ENCODE peak calls at places on chromosomes 5 and 9, in four cellular contexts. U is mesendoderm, J is H1, V is IMR-90. N is an unnamed sample.

GRCh38 chr5:139392324-139392677 is 2.6 kb upstream of the MZB1 start:
- DNase-seq in V (no peak), U (no peak), J (no peak), N (no peak)

GRCh38 chr9:98016137-98016680 is 33.1 kb downstream of the ANP32B start:
- DNase-seq in U (no peak), J (no peak), V (no peak), N (peak; percentile 5)

GRCh38 chr5:65100846-65101678 is 332.3 kb downstream of the CWC27 start:
- DNase-seq in U (peak; percentile 88), J (peak; percentile 78), V (peak; percentile 86), N (peak; percentile 87)

GRCh38 chr9:113886471-113886870 is 10.4 kb downstream of the ZNF618 start:
- DNase-seq in V (peak; percentile 23), U (peak; percentile 50), J (no peak), N (no peak)

GRCh38 chr9:22395585-22396205 is 50.9 kb upstream of the DMRTA1 start:
- DNase-seq in V (peak; percentile 2), J (no peak), U (no peak), N (no peak)

GRCh38 chr5:79754865-79755555 is 65.4 kb downstream of the CMYA5 start:
- DNase-seq in U (no peak), V (no peak), J (no peak), N (no peak)

GRCh38 chr5:122673343-122673742 is 101.5 kb upstream of the SNX2 start:
- DNase-seq in U (no peak), V (no peak), J (no peak), N (no peak)

GRCh38 chr5:72145351-72145750 is 38.1 kb downstream of the MAP1B start:
- DNase-seq in U (no peak), V (no peak), J (no peak), N (no peak)

GRCh38 chr9:7234144-7234543 is 476.4 kb downstream of the KDM4C start:
- DNase-seq in J (peak; percentile 91), U (peak; percentile 90), V (peak; percentile 22), N (peak; percentile 84)

GRCh38 chr5:5398046-5398445 is 24.4 kb upstream of the ICE1 start:
- DNase-seq in U (no peak), J (no peak), V (no peak), N (no peak)

GRCh38 chr5:141815051-141815795 is 63.0 kb downstream of the PCDH1 start:
- DNase-seq in J (no peak), U (no peak), V (no peak), N (no peak)

GRCh38 chr9:28824410-28824963 is 1251.2 kb upstream of the C9orf72 start:
- DNase-seq in J (no peak), U (no peak), V (no peak), N (no peak)

GRCh38 chr9:137522746-137523455 is 27.3 kb downstream of the PNPLA7 start:
- DNase-seq in V (no peak), U (no peak), J (no peak), N (no peak)

GRCh38 chr9:36317766-36318165 is 59.5 kb upstream of the GNE start:
- DNase-seq in V (no peak), J (no peak), U (peak; percentile 44), N (no peak)

GRCh38 chr9:79583957-79584654 is 12.3 kb downstream of the TLE4 start:
- DNase-seq in U (peak; percentile 91), V (no peak), J (no peak), N (no peak)

GRCh38 chr5:92927291-92927778 is 653.7 kb downstream of the NR2F1-AS1 start:
- DNase-seq in J (no peak), U (no peak), V (no peak), N (no peak)

GRCh38 chr5:172839669-172840068 is 5.6 kb downstream of the ERGIC1 start:
- DNase-seq in J (no peak), U (no peak), V (no peak), N (no peak)

GRCh38 chr9:128077847-128078503 is 9.9 kb downstream of the SLC25A25 start:
- DNase-seq in U (no peak), V (no peak), J (no peak), N (no peak)

GRCh38 chr9:36925033-36925432 is 109.0 kb downstream of the PAX5 start:
- DNase-seq in V (no peak), U (peak; percentile 49), J (no peak), N (no peak)

GRCh38 chr5:111502976-111503375 is 9.4 kb downstream of the STARD4 start:
- DNase-seq in U (no peak), J (no peak), V (peak; percentile 56), N (no peak)

GRCh38 chr9:34663296-34663590 is 786 bp upstream of the CCL27 start:
- DNase-seq in V (no peak), J (no peak), U (no peak), N (no peak)

GRCh38 chr9:36656842-36657241 is 84.1 kb downstream of the MELK start:
- DNase-seq in V (no peak), J (no peak), U (no peak), N (no peak)

GRCh38 chr9:110192531-110193326 is 15.2 kb downstream of the C9orf152 start:
- DNase-seq in V (peak; percentile 78), J (no peak), U (no peak), N (no peak)

GRCh38 chr5:119814655-119815054 is 185.3 kb downstream of the FAM170A start:
- DNase-seq in V (no peak), U (no peak), J (no peak), N (no peak)

GRCh38 chr5:31911291-31912265 is 262.5 kb downstream of the GOLPH3 start:
- DNase-seq in J (no peak), U (no peak), V (no peak), N (no peak)

GRCh38 chr9:22454021-22454420 is 7.4 kb downstream of the DMRTA1 start:
- DNase-seq in J (no peak), U (no peak), V (no peak), N (no peak)

GRCh38 chr5:26482817-26483375 is 555.5 kb downstream of the CDH9 start:
- DNase-seq in J (peak; percentile 63), U (peak; percentile 93), V (no peak), N (peak; percentile 81)

GRCh38 chr9:130997925-130998595 is 10.9 kb upstream of the LAMC3 start:
- DNase-seq in U (peak; percentile 91), V (peak; percentile 54), J (peak; percentile 99), N (peak; percentile 92)

GRCh38 chr9:81671880-81672280 is 17.5 kb downstream of the TLE1 start:
- DNase-seq in V (peak; percentile 70), U (no peak), J (no peak), N (no peak)

GRCh38 chr5:168578506-168579205 is 512 bp downstream of the PANK3 start:
- DNase-seq in J (peak; percentile 80), U (peak; percentile 79), V (no peak), N (no peak)

GRCh38 chr5:140175367-140176027 is 509 bp downstream of the CYSTM1 start:
- DNase-seq in J (no peak), U (peak; percentile 84), V (peak; percentile 56), N (peak; percentile 67)

GRCh38 chr9:104868687-104869404 is 59.1 kb downstream of the ABCA1 start:
- DNase-seq in J (peak; percentile 54), U (peak; percentile 92), V (peak; percentile 91), N (peak; percentile 73)

GRCh38 chr9:136799079-136799853 is 3.1 kb downstream of the CCDC183 start:
- DNase-seq in V (no peak), U (no peak), J (no peak), N (no peak)

GRCh38 chr9:89153618-89154017 is 25.0 kb downstream of the SHC3 start:
- DNase-seq in J (no peak), U (no peak), V (peak; percentile 94), N (no peak)

GRCh38 chr5:175351126-175351525 is 92.9 kb downstream of the DRD1 start:
- DNase-seq in U (no peak), J (no peak), V (no peak), N (no peak)

GRCh38 chr5:80659111-80659510 is 4.3 kb upstream of the DHFR start:
- DNase-seq in J (no peak), V (peak; percentile 48), U (no peak), N (no peak)

GRCh38 chr5:149452665-149453617 is 73.8 kb upstream of the IL17B start:
- DNase-seq in V (peak; percentile 96), U (peak; percentile 96), J (no peak), N (peak; percentile 65)

GRCh38 chr5:173629628-173630027 is 13.2 kb upstream of the BOD1 start:
- DNase-seq in J (peak; percentile 90), U (peak; percentile 67), V (no peak), N (peak; percentile 79)

DNA sequence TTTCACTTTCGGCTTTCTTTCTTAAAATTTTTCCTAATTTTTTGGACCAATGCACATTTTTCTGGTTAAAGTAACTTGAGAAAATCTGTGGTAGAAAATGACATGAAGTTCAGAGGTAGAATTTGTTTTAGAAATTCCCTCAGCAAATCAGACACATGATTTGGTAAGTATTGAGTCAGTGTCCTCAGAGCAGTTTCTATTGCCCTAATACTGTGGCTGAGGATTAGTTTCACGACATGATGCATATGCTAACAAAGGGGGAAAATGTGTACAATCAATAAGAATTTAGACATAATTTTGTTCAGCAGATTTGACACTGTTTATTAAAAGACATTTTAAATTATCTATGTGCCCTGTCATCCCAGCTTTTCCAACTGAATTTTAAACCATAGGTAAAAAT is 56.2 kb upstream of the GCNT4 start:
- DNase-seq in V (no peak), J (no peak), U (no peak), N (no peak)
- H4K5ac ChIP-seq in V (no peak overlapping the region), J (no peak overlapping the region), U (no peak overlapping the region), N (no peak overlapping the region)

GRCh38 chr5:113115061-113115460 is 138.5 kb downstream of the DCP2 start:
- DNase-seq in J (no peak), V (no peak), U (no peak), N (no peak)
- H4K5ac ChIP-seq in J (no peak overlapping the region), V (no peak overlapping the region), U (no peak overlapping the region), N (no peak overlapping the region)

GRCh38 chr9:30329441-30329840 is 2055.0 kb upstream of the ACO1 start:
- DNase-seq in V (no peak), J (no peak), U (no peak), N (no peak)
- H4K5ac ChIP-seq in V (no peak overlapping the region), J (no peak overlapping the region), U (no peak overlapping the region), N (no peak overlapping the region)

DNA sequence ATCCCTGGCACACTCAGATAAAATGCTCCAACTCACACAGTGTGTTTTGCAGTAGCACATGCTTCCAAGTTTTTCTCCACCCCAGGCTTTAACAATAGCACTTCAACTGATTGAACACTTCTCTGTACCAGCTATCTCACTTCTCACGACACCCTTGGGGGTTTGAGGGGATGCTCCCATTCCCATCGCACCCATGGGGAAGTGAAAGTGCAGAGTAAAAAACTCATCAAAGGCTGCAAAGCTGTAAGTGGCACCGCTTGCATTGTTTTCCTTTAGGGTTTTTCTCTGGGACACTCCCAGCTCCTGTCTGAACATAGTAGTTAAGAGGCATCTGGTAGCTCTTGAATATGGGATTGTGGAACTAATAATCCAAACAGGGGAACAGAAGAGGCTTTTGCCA is 151.1 kb upstream of the SLC24A2 start:
- DNase-seq in U (no peak), J (no peak), V (no peak), N (no peak)
- H4K5ac ChIP-seq in U (no peak overlapping the region), J (no peak overlapping the region), V (no peak overlapping the region), N (no peak overlapping the region)